ENCODE peak calls at places on chromosomes 11 and 22, in nine cellular contexts. One of them, this sample, is unnamed.

GRCh38 chr11:132839226-132839625 is 693.1 kb downstream of the OPCML start:
- DNase-seq in progenitor cell of endocrine pancreas: no peak
- DNase-seq in GM12865: no peak
- DNase-seq in GM23338: no peak
- DNase-seq in stomach: no peak
- DNase-seq in Calu3: no peak
- DNase-seq in thoracic aorta: no peak
- DNase-seq in endothelial cell: no peak
- DNase-seq in astrocyte of the cerebellum: no peak
- DNase-seq in this sample: no peak

GRCh38 chr11:2820976-2821375 is 64.6 kb downstream of the CDKN1C start:
- DNase-seq in endothelial cell: no peak
- DNase-seq in Calu3: no peak
- DNase-seq in stomach: no peak
- DNase-seq in GM12865: no peak
- DNase-seq in progenitor cell of endocrine pancreas: no peak
- DNase-seq in GM23338: no peak
- DNase-seq in astrocyte of the cerebellum: no peak
- DNase-seq in thoracic aorta: no peak
- DNase-seq in this sample: no peak

GRCh38 chr11:45929486-45930030 is 7.1 kb downstream of the LARGE2 start:
- DNase-seq in GM12865: no peak
- DNase-seq in thoracic aorta: no peak
- DNase-seq in Calu3: no peak
- DNase-seq in GM23338: no peak
- DNase-seq in endothelial cell: no peak
- DNase-seq in astrocyte of the cerebellum: no peak
- DNase-seq in stomach: no peak
- DNase-seq in progenitor cell of endocrine pancreas: no peak
- DNase-seq in this sample: peak

GRCh38 chr11:102171101-102171500 is 60.9 kb downstream of the YAP1 start:
- DNase-seq in GM12865: no peak
- DNase-seq in thoracic aorta: no peak
- DNase-seq in endothelial cell: no peak
- DNase-seq in Calu3: no peak
- DNase-seq in GM23338: no peak
- DNase-seq in stomach: no peak
- DNase-seq in progenitor cell of endocrine pancreas: no peak
- DNase-seq in astrocyte of the cerebellum: peak
- DNase-seq in this sample: no peak

GRCh38 chr22:47172771-47173534 is 410.5 kb downstream of the TBC1D22A start:
- DNase-seq in stomach: no peak
- DNase-seq in GM23338: no peak
- DNase-seq in GM12865: no peak
- DNase-seq in endothelial cell: no peak
- DNase-seq in thoracic aorta: no peak
- DNase-seq in progenitor cell of endocrine pancreas: no peak
- DNase-seq in astrocyte of the cerebellum: no peak
- DNase-seq in Calu3: no peak
- DNase-seq in this sample: no peak

GRCh38 chr11:42251984-42252383 is 792.5 kb upstream of the LRRC4C start:
- DNase-seq in thoracic aorta: no peak
- DNase-seq in Calu3: no peak
- DNase-seq in astrocyte of the cerebellum: no peak
- DNase-seq in progenitor cell of endocrine pancreas: no peak
- DNase-seq in endothelial cell: no peak
- DNase-seq in GM23338: no peak
- DNase-seq in stomach: no peak
- DNase-seq in GM12865: no peak
- DNase-seq in this sample: no peak

GRCh38 chr11:113272281-113272680 is 42.1 kb upstream of the TTC12 start:
- DNase-seq in thoracic aorta: no peak
- DNase-seq in endothelial cell: no peak
- DNase-seq in GM12865: no peak
- DNase-seq in stomach: no peak
- DNase-seq in GM23338: no peak
- DNase-seq in progenitor cell of endocrine pancreas: no peak
- DNase-seq in Calu3: no peak
- DNase-seq in astrocyte of the cerebellum: no peak
- DNase-seq in this sample: no peak

GRCh38 chr22:41976070-41976901 is 7.0 kb downstream of the SEPTIN3 start:
- DNase-seq in endothelial cell: no peak
- DNase-seq in astrocyte of the cerebellum: no peak
- DNase-seq in GM12865: peak
- DNase-seq in progenitor cell of endocrine pancreas: peak
- DNase-seq in stomach: peak
- DNase-seq in GM23338: peak
- DNase-seq in Calu3: peak
- DNase-seq in thoracic aorta: no peak
- DNase-seq in this sample: peak

GRCh38 chr22:41123151-41123550 is 30.8 kb downstream of the EP300 start:
- DNase-seq in GM12865: no peak
- DNase-seq in GM23338: no peak
- DNase-seq in progenitor cell of endocrine pancreas: no peak
- DNase-seq in astrocyte of the cerebellum: no peak
- DNase-seq in Calu3: no peak
- DNase-seq in endothelial cell: no peak
- DNase-seq in thoracic aorta: no peak
- DNase-seq in stomach: no peak
- DNase-seq in this sample: no peak

GRCh38 chr11:116194156-116194904 is 578.5 kb downstream of the BUD13 start:
- DNase-seq in stomach: no peak
- DNase-seq in GM12865: no peak
- DNase-seq in progenitor cell of endocrine pancreas: no peak
- DNase-seq in astrocyte of the cerebellum: no peak
- DNase-seq in thoracic aorta: no peak
- DNase-seq in endothelial cell: no peak
- DNase-seq in GM23338: no peak
- DNase-seq in Calu3: no peak
- DNase-seq in this sample: no peak

GRCh38 chr11:36271794-36272409 is 17.3 kb downstream of the COMMD9 start:
- DNase-seq in endothelial cell: no peak
- DNase-seq in progenitor cell of endocrine pancreas: no peak
- DNase-seq in GM12865: no peak
- DNase-seq in astrocyte of the cerebellum: no peak
- DNase-seq in stomach: no peak
- DNase-seq in Calu3: no peak
- DNase-seq in GM23338: no peak
- DNase-seq in thoracic aorta: no peak
- DNase-seq in this sample: no peak
- TF ChIP-seq CTCF in endothelial cell: no peak
- TF ChIP-seq CTCF in progenitor cell of endocrine pancreas: no peak
- TF ChIP-seq CTCF in GM12865: peak
- TF ChIP-seq CTCF in astrocyte of the cerebellum: peak
- TF ChIP-seq CTCF in stomach: no peak
- TF ChIP-seq CTCF in Calu3: no peak
- TF ChIP-seq CTCF in GM23338: peak
- TF ChIP-seq CTCF in thoracic aorta: no peak
- TF ChIP-seq CTCF in this sample: no peak

GRCh38 chr22:38097557-38098409 is 12.7 kb downstream of the BAIAP2L2 start:
- DNase-seq in stomach: no peak
- DNase-seq in Calu3: no peak
- DNase-seq in astrocyte of the cerebellum: no peak
- DNase-seq in thoracic aorta: no peak
- DNase-seq in progenitor cell of endocrine pancreas: no peak
- DNase-seq in endothelial cell: peak
- DNase-seq in GM23338: peak
- DNase-seq in GM12865: peak
- DNase-seq in this sample: no peak
- TF ChIP-seq CTCF in stomach: no peak
- TF ChIP-seq CTCF in Calu3: no peak
- TF ChIP-seq CTCF in astrocyte of the cerebellum: peak
- TF ChIP-seq CTCF in thoracic aorta: peak
- TF ChIP-seq CTCF in progenitor cell of endocrine pancreas: peak
- TF ChIP-seq CTCF in endothelial cell: peak
- TF ChIP-seq CTCF in GM23338: peak
- TF ChIP-seq CTCF in GM12865: peak
- TF ChIP-seq CTCF in this sample: no peak

DNA sequence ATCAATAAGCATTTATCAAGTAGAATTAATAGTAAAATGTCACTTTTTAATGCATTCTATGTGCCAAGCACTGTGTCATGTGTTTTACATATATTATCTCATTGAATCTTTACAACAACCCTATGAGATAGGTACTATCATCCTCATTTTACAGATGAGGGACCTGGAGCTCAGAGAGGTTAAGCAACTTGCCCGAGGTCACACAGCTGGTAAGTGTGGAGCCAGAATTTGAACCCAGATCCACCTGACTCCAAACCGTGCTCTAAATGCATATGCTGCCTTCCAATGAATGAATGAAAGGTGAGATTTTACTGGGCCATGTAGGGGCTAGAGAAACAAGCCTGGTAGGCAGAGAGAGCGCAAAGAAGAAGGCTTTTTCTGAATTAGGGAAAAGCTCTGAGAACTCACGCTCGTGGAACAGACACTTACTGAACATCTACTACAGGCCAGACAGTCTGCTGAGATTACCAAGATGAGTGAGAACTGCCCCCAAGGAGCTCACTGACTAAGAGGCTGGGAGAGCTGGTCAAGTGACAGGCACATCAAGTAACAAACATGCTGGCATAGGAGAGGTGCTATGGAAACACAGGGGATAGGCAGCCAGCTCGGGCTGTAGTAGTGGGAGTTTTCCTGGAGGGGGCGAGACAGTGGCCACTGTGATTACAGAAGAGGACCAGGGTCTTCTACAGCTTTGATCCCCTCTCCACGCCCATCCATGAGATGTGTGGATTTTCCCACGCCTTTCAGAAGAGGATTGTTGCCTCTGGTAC is 4.4 kb downstream of the ABCG4 start:
- DNase-seq in thoracic aorta: no peak
- DNase-seq in stomach: no peak
- DNase-seq in GM12865: no peak
- DNase-seq in GM23338: peak
- DNase-seq in progenitor cell of endocrine pancreas: no peak
- DNase-seq in Calu3: no peak
- DNase-seq in endothelial cell: peak
- DNase-seq in astrocyte of the cerebellum: no peak
- DNase-seq in this sample: no peak
- TF ChIP-seq CTCF in thoracic aorta: no peak
- TF ChIP-seq CTCF in stomach: no peak
- TF ChIP-seq CTCF in GM12865: no peak
- TF ChIP-seq CTCF in GM23338: peak
- TF ChIP-seq CTCF in progenitor cell of endocrine pancreas: peak
- TF ChIP-seq CTCF in Calu3: no peak
- TF ChIP-seq CTCF in endothelial cell: no peak
- TF ChIP-seq CTCF in astrocyte of the cerebellum: no peak
- TF ChIP-seq CTCF in this sample: no peak

DNA sequence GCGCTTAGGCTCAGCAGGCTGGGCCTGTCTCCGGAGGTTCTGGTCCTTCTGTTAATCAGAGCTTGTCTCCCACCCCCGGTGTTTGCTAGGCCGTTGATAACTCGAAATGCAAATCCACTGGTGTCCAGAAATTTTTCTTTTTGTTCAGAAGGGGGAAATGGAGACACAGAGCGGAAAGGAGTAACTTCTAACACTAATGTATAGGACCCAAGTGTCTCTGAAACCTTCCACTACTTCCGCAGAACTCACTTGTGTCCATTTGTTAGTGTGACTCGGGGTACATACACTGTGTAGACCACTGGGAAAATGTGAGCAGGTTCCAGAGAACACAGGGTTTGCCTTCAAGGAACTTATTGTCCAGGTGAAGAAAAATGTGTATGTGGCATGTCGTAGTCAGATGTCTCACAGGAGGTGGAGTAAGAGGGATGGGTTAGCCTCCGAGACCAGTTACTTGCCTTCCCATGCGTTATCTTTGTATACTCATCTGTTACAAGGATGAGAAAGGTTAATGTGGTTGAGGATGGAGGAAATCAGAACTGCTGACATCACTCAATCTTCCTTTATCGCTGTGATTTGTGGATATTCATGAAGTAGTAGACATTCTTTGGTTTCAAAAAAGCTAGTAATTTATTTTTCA is 823 bp downstream of the ARCN1 start:
- DNase-seq in astrocyte of the cerebellum: no peak
- DNase-seq in Calu3: no peak
- DNase-seq in GM23338: peak
- DNase-seq in thoracic aorta: no peak
- DNase-seq in endothelial cell: no peak
- DNase-seq in stomach: no peak
- DNase-seq in progenitor cell of endocrine pancreas: no peak
- DNase-seq in GM12865: peak
- DNase-seq in this sample: no peak
- TF ChIP-seq CTCF in astrocyte of the cerebellum: no peak
- TF ChIP-seq CTCF in Calu3: no peak
- TF ChIP-seq CTCF in GM23338: no peak
- TF ChIP-seq CTCF in thoracic aorta: no peak
- TF ChIP-seq CTCF in endothelial cell: no peak
- TF ChIP-seq CTCF in stomach: no peak
- TF ChIP-seq CTCF in progenitor cell of endocrine pancreas: no peak
- TF ChIP-seq CTCF in GM12865: no peak
- TF ChIP-seq CTCF in this sample: no peak

GRCh38 chr22:32971252-32971651 is 86.9 kb downstream of the SYN3 start:
- DNase-seq in GM12865: no peak
- DNase-seq in thoracic aorta: no peak
- DNase-seq in Calu3: no peak
- DNase-seq in astrocyte of the cerebellum: no peak
- DNase-seq in progenitor cell of endocrine pancreas: no peak
- DNase-seq in GM23338: no peak
- DNase-seq in endothelial cell: no peak
- DNase-seq in stomach: no peak
- DNase-seq in this sample: no peak
- TF ChIP-seq CTCF in GM12865: no peak
- TF ChIP-seq CTCF in thoracic aorta: no peak
- TF ChIP-seq CTCF in Calu3: no peak
- TF ChIP-seq CTCF in astrocyte of the cerebellum: no peak
- TF ChIP-seq CTCF in progenitor cell of endocrine pancreas: no peak
- TF ChIP-seq CTCF in GM23338: no peak
- TF ChIP-seq CTCF in endothelial cell: no peak
- TF ChIP-seq CTCF in stomach: no peak
- TF ChIP-seq CTCF in this sample: no peak

DNA sequence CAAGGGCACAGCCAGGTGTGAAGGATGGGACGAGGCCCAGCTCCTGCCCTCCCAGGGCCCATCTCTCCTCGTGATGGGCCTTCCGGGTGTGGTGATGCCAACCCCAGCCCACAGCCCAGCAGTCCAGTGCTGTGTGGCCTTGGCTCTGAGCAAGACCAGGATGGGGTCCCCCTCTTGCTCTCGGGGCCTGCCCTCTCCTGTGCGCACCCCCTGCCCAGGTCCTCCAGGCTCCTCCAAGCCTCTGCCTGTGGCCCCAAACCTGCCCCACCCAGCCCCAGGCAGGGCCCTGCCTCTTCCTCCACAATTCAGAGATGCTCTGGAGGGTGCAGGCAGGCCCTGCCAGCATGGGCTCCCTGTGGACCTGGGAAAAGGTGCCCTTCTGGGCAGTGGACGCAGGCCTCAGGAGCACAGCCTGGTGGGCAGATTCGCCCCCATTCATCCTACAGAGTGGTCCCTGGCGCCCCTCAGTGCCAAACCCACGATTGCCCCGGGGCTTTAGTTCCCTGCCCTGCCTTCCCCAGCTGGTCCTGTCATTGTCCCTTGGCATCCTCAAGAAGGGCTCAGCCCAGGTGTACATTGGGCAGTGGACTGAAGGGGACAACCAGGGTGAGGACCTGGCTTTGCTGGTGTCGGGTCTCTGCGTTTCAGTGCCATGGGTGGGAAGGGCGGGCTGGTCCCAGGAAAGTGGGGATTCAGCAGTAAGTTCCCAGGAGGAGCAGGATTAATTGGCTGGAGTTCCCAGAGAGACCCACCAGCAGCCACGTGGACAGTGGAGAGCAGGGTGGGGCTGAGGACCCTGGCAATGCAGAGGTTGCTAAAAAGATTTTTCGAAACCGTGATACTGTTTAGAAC is 19.8 kb downstream of the EIF1AD start:
- DNase-seq in Calu3: no peak
- DNase-seq in astrocyte of the cerebellum: no peak
- DNase-seq in GM23338: no peak
- DNase-seq in endothelial cell: no peak
- DNase-seq in progenitor cell of endocrine pancreas: no peak
- DNase-seq in stomach: no peak
- DNase-seq in thoracic aorta: no peak
- DNase-seq in GM12865: no peak
- DNase-seq in this sample: no peak
- TF ChIP-seq CTCF in Calu3: no peak
- TF ChIP-seq CTCF in astrocyte of the cerebellum: no peak
- TF ChIP-seq CTCF in GM23338: no peak
- TF ChIP-seq CTCF in endothelial cell: no peak
- TF ChIP-seq CTCF in progenitor cell of endocrine pancreas: no peak
- TF ChIP-seq CTCF in stomach: no peak
- TF ChIP-seq CTCF in thoracic aorta: no peak
- TF ChIP-seq CTCF in GM12865: no peak
- TF ChIP-seq CTCF in this sample: no peak